ENCODE peak calls at places on chromosomes 5 and 9, in six cellular contexts. N, L, J, P, Y and E are unnamed samples.

GRCh38 chr5:56342612-56343011 is 109.5 kb upstream of the ANKRD55 start:
- DNase-seq in N (no peak), L (no peak), J (no peak), P (no peak), Y (no peak), E (no peak)

GRCh38 chr5:174355208-174355612 is 309.7 kb downstream of the NSG2 start:
- DNase-seq in N (no peak), L (peak), J (peak), P (no peak), Y (no peak), E (peak)

GRCh38 chr5:111143910-111144309 is 51.8 kb downstream of the WDR36 start:
- DNase-seq in N (no peak), L (peak), J (no peak), P (no peak), Y (no peak), E (peak)

GRCh38 chr5:168152660-168153059 is 138.8 kb upstream of the WWC1 start:
- DNase-seq in N (peak), L (no peak), J (no peak), P (no peak), Y (no peak), E (no peak)

GRCh38 chr9:123928471-123929176 is 1.3 kb downstream of the DENND1A start:
- DNase-seq in N (no peak), L (no peak), J (no peak), P (no peak), Y (no peak), E (peak)

GRCh38 chr5:122377023-122377422 is 65.0 kb downstream of the SNCAIP start:
- DNase-seq in N (no peak), L (no peak), J (no peak), P (no peak), Y (no peak), E (no peak)

GRCh38 chr5:53422539-53422938 is 57.9 kb upstream of the FST start:
- DNase-seq in N (no peak), L (no peak), J (no peak), P (no peak), Y (no peak), E (peak)

GRCh38 chr5:72845889-72846288 is 29.4 kb downstream of the TNPO1 start:
- DNase-seq in N (no peak), L (no peak), J (no peak), P (no peak), Y (no peak), E (no peak)

GRCh38 chr5:27473300-27474053 is 435.1 kb upstream of the CDH9 start:
- DNase-seq in N (no peak), L (no peak), J (no peak), P (no peak), Y (no peak), E (no peak)

GRCh38 chr5:180329138-180329435 is 24.0 kb downstream of the GFPT2 start:
- DNase-seq in N (no peak), L (no peak), J (no peak), P (no peak), Y (peak), E (no peak)

GRCh38 chr9:16368425-16369087 is 501.9 kb downstream of the BNC2 start:
- DNase-seq in N (no peak), L (no peak), J (no peak), P (no peak), Y (no peak), E (no peak)

GRCh38 chr5:36442352-36442751 is 140.7 kb upstream of the RANBP3L start:
- DNase-seq in N (no peak), L (no peak), J (peak), P (no peak), Y (no peak), E (no peak)

GRCh38 chr9:33153666-33154065 is 13.5 kb downstream of the B4GALT1 start:
- DNase-seq in N (no peak), L (no peak), J (no peak), P (no peak), Y (no peak), E (no peak)

GRCh38 chr9:130870491-130871381 is 25.9 kb downstream of the QRFP start:
- DNase-seq in N (no peak), L (no peak), J (no peak), P (no peak), Y (no peak), E (peak)

GRCh38 chr5:56233230-56233629 is at the start of gene ANKRD55:
- DNase-seq in N (no peak), L (no peak), J (no peak), P (no peak), Y (no peak), E (no peak)

GRCh38 chr9:127899200-127899943 is at the start of gene ST6GALNAC6:
- DNase-seq in N (peak), L (peak), J (peak), P (peak), Y (peak), E (peak)

GRCh38 chr5:137695651-137696428 is 40.0 kb downstream of the KLHL3 start:
- DNase-seq in N (no peak), L (no peak), J (no peak), P (no peak), Y (no peak), E (no peak)
- TF ChIP-seq CTCF in N (peak), L (peak), J (no peak), P (no peak), Y (no peak), E (no peak)

DNA sequence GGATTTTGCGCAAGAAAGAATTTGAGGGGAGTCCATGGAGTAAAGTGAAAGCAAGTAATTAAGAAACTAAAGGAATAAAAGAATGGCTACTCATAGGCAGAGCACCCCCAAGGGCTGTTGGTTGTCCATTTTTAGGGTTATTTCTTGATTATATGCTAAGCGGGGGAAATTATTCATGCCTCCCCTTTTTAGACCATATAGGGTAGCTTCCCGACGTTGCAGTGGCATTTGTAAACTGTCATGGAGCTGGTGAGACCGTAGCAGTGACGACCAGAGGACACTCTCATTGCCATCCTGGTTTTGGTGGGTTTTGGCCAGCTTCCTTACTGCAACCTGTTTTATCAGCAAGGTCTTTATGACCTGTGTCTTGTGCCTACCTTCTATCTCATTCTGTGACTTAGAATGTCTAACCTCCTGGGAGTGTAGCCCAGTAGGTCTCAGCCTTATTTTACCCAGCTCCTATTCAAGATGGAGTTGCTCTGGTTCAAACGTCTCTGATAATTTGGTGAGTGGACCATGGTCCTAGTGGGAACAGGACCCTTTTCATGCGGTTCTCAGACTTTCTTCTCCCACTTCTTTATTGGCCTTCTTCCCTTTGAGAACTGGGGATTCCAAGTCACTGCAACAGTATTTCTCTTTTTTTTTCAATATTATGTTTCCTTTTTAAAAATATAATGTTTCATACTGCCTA is 1.3 kb upstream of the ERAP1 start:
- DNase-seq in N (no peak), L (no peak), J (no peak), P (no peak), Y (no peak), E (no peak)
- H3K4me3 ChIP-seq in N (no peak), L (peak), J (no peak), P (peak), Y (peak), E (no peak)

GRCh38 chr5:120657083-120657482 is 193.0 kb downstream of the PRR16 start:
- DNase-seq in N (no peak), L (no peak), J (no peak), P (no peak), Y (no peak), E (no peak)

GRCh38 chr5:120655828-120656435 is 191.8 kb downstream of the PRR16 start:
- DNase-seq in N (peak), L (no peak), J (peak), P (no peak), Y (no peak), E (peak)
- TF ChIP-seq CTCF in N (peak), L (peak), J (peak), P (peak), Y (peak), E (peak)

DNA sequence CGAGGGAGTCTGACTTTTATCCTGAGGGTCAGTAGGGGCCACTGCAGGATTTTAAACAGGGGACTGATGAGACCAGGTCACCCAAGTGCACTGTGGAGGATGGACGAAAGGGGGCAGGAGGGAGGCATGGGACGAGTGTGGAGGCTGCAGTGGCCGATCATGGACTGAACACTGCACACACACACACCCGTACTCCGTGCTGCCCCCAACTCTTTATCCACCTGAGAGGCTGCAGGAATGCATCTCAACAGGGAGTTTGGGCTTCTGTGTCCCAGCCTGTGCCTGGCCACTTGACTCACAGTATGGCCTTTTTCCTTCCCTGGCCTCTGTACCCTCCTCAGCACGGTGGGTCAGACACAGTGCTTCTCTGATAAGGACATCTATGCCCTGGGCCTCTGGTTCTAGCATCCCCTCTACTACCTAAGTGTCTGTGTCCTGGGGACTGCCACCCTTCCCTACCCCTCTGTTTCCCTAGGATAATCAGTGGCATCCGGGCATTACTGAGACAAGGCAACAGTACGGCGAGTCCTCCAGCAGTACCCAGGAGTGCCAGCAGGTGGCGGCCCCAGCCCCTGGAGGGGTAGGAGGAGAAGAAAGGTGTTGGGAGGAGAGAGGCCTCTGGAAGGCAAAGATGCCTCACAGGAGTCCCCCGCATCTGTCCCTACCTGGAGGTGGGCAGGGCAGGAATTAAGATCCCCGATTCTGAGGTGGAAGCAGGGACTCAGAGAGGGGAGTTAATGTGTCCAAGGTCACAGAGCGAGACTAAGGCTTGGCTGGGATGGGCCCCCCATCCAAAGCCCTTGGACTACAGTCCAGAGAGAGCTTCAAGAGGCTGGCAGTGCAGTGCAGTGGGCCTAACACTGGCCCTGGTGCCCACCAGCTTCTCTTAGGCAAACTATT is 5.1 kb upstream of the CDX1 start:
- DNase-seq in N (peak), L (peak), J (peak), P (peak), Y (peak), E (peak)
- H3K4me3 ChIP-seq in N (no peak), L (no peak), J (no peak), P (no peak), Y (no peak), E (no peak)

GRCh38 chr9:76176176-76176575 is 218.1 kb downstream of the RFK start:
- DNase-seq in N (no peak), L (no peak), J (no peak), P (no peak), Y (no peak), E (no peak)
- TF ChIP-seq CTCF in N (no peak), L (no peak), J (no peak), P (no peak), Y (no peak), E (no peak)

GRCh38 chr9:104090578-104090977 is 3.5 kb upstream of the SMC2 start:
- DNase-seq in N (no peak), L (no peak), J (no peak), P (no peak), Y (no peak), E (no peak)
- H3K4me3 ChIP-seq in N (no peak), L (peak), J (no peak), P (no peak), Y (peak), E (no peak)